ENCODE peak calls at places on chromosomes 13 and 19, in eight cellular contexts. T is neuronal stem cell, K is H1, G is uterus, X is stomach, P is ovary, F is BE2C, B is SJCRH30. E is an unnamed sample. For H3K4me1 and H3K27me3, the result is how much of the 10 kb centered on the place peaks cover.

GRCh38 chr13:95275322-95276118 is 25.7 kb downstream of the ABCC4 start:
- DNase-seq in T (no peak), F (no peak), G (no peak), K (no peak), B (peak), P (no peak), X (peak), E (no peak)

GRCh38 chr19:4694211-4694987 is 24.3 kb upstream of the MYDGF start:
- DNase-seq in G (peak), T (no peak), K (no peak), X (peak), F (peak), B (peak), P (no peak), E (peak)

GRCh38 chr19:23817519-23817918 is 58.8 kb upstream of the ZNF681 start:
- DNase-seq in P (no peak), T (no peak), F (peak), G (peak), X (peak), B (peak), K (no peak), E (no peak)

GRCh38 chr19:31113250-31113685 is 236.0 kb downstream of the TSHZ3 start:
- DNase-seq in B (peak), K (no peak), T (no peak), G (no peak), F (no peak), X (no peak), P (no peak), E (no peak)

GRCh38 chr13:113814435-113814821 is 49.4 kb downstream of the GAS6 start:
- DNase-seq in K (no peak), G (no peak), T (no peak), B (peak), X (no peak), P (no peak), F (no peak), E (no peak)

GRCh38 chr19:48554385-48555091 is 2.6 kb downstream of the SULT2B1 start:
- DNase-seq in G (no peak), T (peak), F (no peak), P (no peak), K (peak), B (no peak), X (no peak), E (no peak)

GRCh38 chr13:109468123-109468522 is 318.3 kb downstream of the IRS2 start:
- DNase-seq in T (no peak), B (no peak), F (no peak), G (no peak), P (no peak), X (no peak), K (no peak), E (no peak)

GRCh38 chr19:1324792-1325567 is 39.3 kb downstream of the EFNA2 start:
- DNase-seq in G (peak), T (no peak), F (peak), P (peak), K (no peak), X (peak), B (no peak), E (peak)

GRCh38 chr19:3760871-3761361 is 576 bp downstream of the APBA3 start:
- DNase-seq in P (no peak), F (no peak), X (no peak), B (peak), T (no peak), G (no peak), K (no peak), E (no peak)

GRCh38 chr13:74778946-74779345 is 644.7 kb upstream of the KLF12 start:
- DNase-seq in T (no peak), G (no peak), P (no peak), B (no peak), K (no peak), X (no peak), F (no peak), E (no peak)

GRCh38 chr19:1251233-1251502 is 2.8 kb downstream of the MIDN start:
- DNase-seq in P (no peak), B (peak), X (peak), T (no peak), K (no peak), F (peak), G (peak), E (no peak)

GRCh38 chr19:55304279-55304978 is 20.6 kb downstream of the BRSK1 start:
- DNase-seq in F (peak), P (no peak), G (no peak), K (no peak), X (peak), T (no peak), B (peak), E (no peak)

GRCh38 chr19:3565177-3565576 is 7.6 kb upstream of the HMG20B start:
- DNase-seq in T (no peak), X (no peak), F (no peak), K (no peak), G (no peak), P (no peak), B (no peak), E (no peak)

GRCh38 chr19:2167896-2168618 is 4.3 kb downstream of the DOT1L start:
- DNase-seq in G (peak), F (no peak), T (no peak), K (no peak), X (peak), P (no peak), B (no peak), E (peak)

GRCh38 chr13:112063807-112064206 is 3.1 kb upstream of the SOX1 start:
- DNase-seq in T (no peak), F (no peak), G (no peak), B (no peak), K (no peak), X (no peak), P (no peak), E (no peak)
- H3K4me1 ChIP-seq in T (under half), F (under half), G (under half), B (under half), K (under half), X (under half), P (under half), E (under half)

GRCh38 chr19:39409207-39409885 is 2.7 kb downstream of the ZFP36 start:
- DNase-seq in P (peak), X (peak), F (peak), G (peak), K (peak), B (no peak), T (no peak), E (peak)
- H3K27me3 ChIP-seq in P (under half), X (under half), F (under half), G (under half), K (under half), B (under half), T (under half), E (under half)

DNA sequence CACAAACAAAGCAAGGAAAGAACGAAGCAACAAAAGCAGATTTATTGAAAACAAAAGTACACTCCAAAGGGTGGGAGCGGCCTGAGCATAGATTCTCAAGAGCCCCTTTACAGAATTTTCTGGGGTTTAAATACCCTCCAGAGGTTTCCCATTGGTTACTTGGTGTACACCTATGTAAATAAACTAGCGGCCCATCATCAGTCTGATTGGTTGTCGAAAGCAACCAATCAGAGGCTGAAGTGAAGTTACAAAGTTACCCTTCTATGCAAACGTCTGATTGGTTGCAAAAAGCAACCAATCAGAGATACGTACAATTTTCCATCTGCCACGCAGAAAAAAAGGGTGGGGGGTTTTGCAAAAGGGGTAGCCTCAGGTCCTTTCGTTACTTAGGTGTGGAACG is 96.3 kb upstream of the UBAC2 start:
- DNase-seq in P (no peak), T (no peak), G (no peak), F (no peak), B (peak), X (no peak), K (no peak), E (no peak)
- H3K4me1 ChIP-seq in P (under half), T (under half), G (under half), F (under half), B (under half), X (under half), K (under half), E (under half)

DNA sequence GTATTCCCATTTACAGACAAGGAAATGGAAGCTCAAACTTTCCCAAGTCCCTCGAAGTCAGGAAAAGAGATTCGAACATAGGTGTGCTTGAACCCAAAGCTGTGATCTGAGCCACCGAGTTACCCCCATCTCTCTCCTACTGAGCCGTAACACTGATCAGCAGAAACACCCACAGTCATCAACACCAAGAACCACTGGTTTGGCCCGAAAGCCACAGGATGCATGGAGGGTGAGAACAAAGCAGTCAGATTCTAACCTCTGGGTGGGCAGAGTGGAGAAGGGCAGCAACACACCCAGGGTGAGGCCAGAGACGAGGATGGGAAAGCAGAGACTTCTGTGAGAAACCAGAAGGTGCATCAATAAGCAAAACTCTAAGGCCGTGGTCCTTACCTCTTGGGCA is 27.7 kb upstream of the POU2F2 start:
- DNase-seq in P (no peak), G (no peak), B (no peak), T (no peak), K (no peak), F (no peak), X (no peak), E (no peak)
- H3K27me3 ChIP-seq in P (under half), G (under half), B (half or more), T (under half), K (under half), F (under half), X (under half), E (under half)

GRCh38 chr19:40923934-40924391 is 41.9 kb upstream of the CYP2A7 start:
- DNase-seq in X (peak), P (no peak), B (no peak), G (no peak), K (no peak), T (no peak), F (no peak), E (no peak)
- H3K4me1 ChIP-seq in X (under half), P (under half), B (under half), G (under half), K (under half), T (under half), F (under half), E (under half)

DNA sequence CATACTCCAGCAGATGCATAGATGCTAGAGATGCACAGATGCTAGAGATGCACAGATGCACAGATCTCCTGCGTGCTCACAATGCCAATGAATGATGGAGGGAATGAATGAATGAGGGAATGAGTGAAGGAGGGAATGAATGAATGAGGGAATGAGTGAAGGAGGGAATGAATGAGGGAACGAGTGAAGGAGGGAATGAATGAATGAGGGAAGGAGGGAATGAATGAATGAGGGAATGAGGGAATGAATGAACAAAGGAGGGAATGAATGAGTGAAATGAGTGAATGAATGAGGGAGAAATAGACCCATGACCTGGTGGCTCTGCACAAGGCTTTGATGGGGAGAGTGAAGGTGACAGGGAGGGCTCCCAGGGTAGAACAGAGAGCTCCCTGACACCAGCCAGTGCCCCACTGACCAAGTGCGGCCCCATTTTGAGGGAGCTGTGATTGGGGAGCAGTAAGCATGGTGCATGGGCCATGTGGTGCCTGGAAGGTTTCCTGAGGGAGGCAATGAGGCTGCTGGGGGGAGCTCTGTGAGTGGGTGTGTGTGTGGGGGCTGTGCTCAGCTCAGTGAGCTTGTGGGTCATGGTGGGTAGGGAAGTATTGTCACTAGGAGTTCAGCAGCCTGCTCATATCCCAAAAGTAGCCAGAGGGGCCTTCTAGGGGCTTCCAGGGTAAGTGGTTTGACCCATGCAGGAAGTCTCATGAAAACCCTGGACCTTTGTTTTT is 12.7 kb downstream of the SLC27A1 start:
- DNase-seq in B (no peak), G (no peak), F (no peak), P (no peak), T (no peak), K (no peak), X (no peak), E (no peak)
- H3K27me3 ChIP-seq in B (under half), G (under half), F (under half), P (under half), T (under half), K (under half), X (under half), E (under half)

E was measured in sigmoid colon.